ENCODE peak calls at places on chromosomes 4 and X, in five cellular contexts. L is T-helper 2 cell; W is effector CD4-positive, alpha-beta T cell; O is CD8-positive, alpha-beta memory T cell; J is transverse colon. X is an unnamed sample.

GRCh38 chr4:76758290-76758882 is 139.6 kb downstream of the SOWAHB start:
- DNase-seq in L (no peak), W (no peak), O (no peak), J (no peak), X (no peak)

GRCh38 chrX:39599339-39599738 is 498.4 kb downstream of the BCOR start:
- DNase-seq in L (no peak), W (no peak), O (no peak), J (no peak), X (no peak)

GRCh38 chrX:1480082-1480785 is 27.5 kb upstream of the ASMTL start:
- DNase-seq in L (peak; percentile 46), W (no peak), O (no peak), J (no peak), X (no peak)

GRCh38 chrX:154351183-154352011 is 23.0 kb downstream of the FLNA start:
- DNase-seq in L (peak; percentile 81), W (no peak), O (no peak), J (peak; percentile 71), X (no peak)

GRCh38 chrX:18291006-18291545 is 63.4 kb downstream of the SCML2 start:
- DNase-seq in L (no peak), W (no peak), O (no peak), J (no peak), X (no peak)

GRCh38 chrX:2723316-2723879 is 28.4 kb upstream of the XG start:
- DNase-seq in L (no peak), W (no peak), O (no peak), J (no peak), X (no peak)

GRCh38 chr4:169009281-169010124 is 552 bp downstream of the CBR4 start:
- DNase-seq in L (peak; percentile 79), W (peak; percentile 46), O (peak; percentile 39), J (peak; percentile 70), X (no peak)

GRCh38 chrX:107396235-107396634 is 53.2 kb upstream of the FRMPD3 start:
- DNase-seq in L (no peak), W (no peak), O (no peak), J (no peak), X (no peak)

GRCh38 chrX:41923925-41924693 is 755 bp upstream of the CASK start:
- DNase-seq in L (peak; percentile 74), W (peak; percentile 16), O (peak; percentile 2), J (peak; percentile 51), X (no peak)

GRCh38 chr4:23934915-23935314 is 45.1 kb upstream of the PPARGC1A start:
- DNase-seq in L (no peak), W (no peak), O (no peak), J (peak; percentile 35), X (peak; percentile 82)

GRCh38 chrX:107451754-107452153 is 2.3 kb downstream of the FRMPD3 start:
- DNase-seq in L (no peak), W (no peak), O (peak; percentile 10), J (no peak), X (no peak)

GRCh38 chrX:100895365-100896075 is 21.4 kb upstream of the NOX1 start:
- DNase-seq in L (peak; percentile 30), W (no peak), O (no peak), J (peak; percentile 28), X (no peak)